ENCODE peak calls at places on chromosomes 1 and 21, in eight cellular contexts. J is psoas muscle, D is stomach, B is body of pancreas, O is pancreas, M is A549, A is fibroblast of lung, R is upper lobe of right lung. I is an unnamed sample.

GRCh38 chr1:59367269-59368006 is 70.5 kb downstream of the FGGY start:
- DNase-seq in J (peak), D (peak), B (peak), O (peak), M (no peak), A (peak), R (peak), I (peak)

GRCh38 chr1:20589331-20590312 is 725 bp downstream of the CDA start:
- DNase-seq in J (peak), D (no peak), B (peak), O (no peak), M (no peak), A (peak), R (peak), I (no peak)

GRCh38 chr1:152870831-152871730 is 7.0 kb upstream of the SMCP start:
- DNase-seq in J (no peak), D (no peak), B (peak), O (no peak), M (peak), A (peak), R (no peak), I (no peak)

GRCh38 chr1:94873520-94874351 is 53.2 kb downstream of the CNN3 start:
- DNase-seq in J (no peak), D (no peak), B (no peak), O (no peak), M (no peak), A (peak), R (no peak), I (peak)

GRCh38 chr21:44418876-44419230 is 36.5 kb upstream of the LRRC3 start:
- DNase-seq in J (no peak), D (no peak), B (no peak), O (peak), M (no peak), A (no peak), R (no peak), I (no peak)

GRCh38 chr21:21102874-21103273 is 104.7 kb downstream of the NCAM2 start:
- DNase-seq in J (no peak), D (no peak), B (no peak), O (no peak), M (no peak), A (no peak), R (no peak), I (no peak)

GRCh38 chr1:173149887-173150286 is 57.2 kb downstream of the TNFSF4 start:
- DNase-seq in J (no peak), D (no peak), B (no peak), O (no peak), M (peak), A (peak), R (no peak), I (no peak)

GRCh38 chr1:67355745-67356424 is 48.2 kb downstream of the IL12RB2 start:
- DNase-seq in J (no peak), D (no peak), B (no peak), O (no peak), M (no peak), A (peak), R (no peak), I (no peak)

GRCh38 chr1:215166886-215167285 is 84.3 kb downstream of the KCNK2 start:
- DNase-seq in J (no peak), D (no peak), B (no peak), O (no peak), M (no peak), A (peak), R (no peak), I (no peak)

GRCh38 chr1:81802601-81803422 is 2.1 kb downstream of the ADGRL2 start:
- DNase-seq in J (peak), D (peak), B (peak), O (peak), M (peak), A (peak), R (peak), I (peak)

GRCh38 chr1:209672705-209673630 is 2.2 kb upstream of the G0S2 start:
- DNase-seq in J (no peak), D (no peak), B (no peak), O (no peak), M (no peak), A (peak), R (no peak), I (no peak)

GRCh38 chr1:93717639-93718038 is 36.0 kb upstream of the BCAR3 start:
- DNase-seq in J (no peak), D (no peak), B (no peak), O (no peak), M (no peak), A (no peak), R (no peak), I (no peak)

GRCh38 chr1:62398377-62398776 is 38.5 kb upstream of the USP1 start:
- DNase-seq in J (no peak), D (no peak), B (no peak), O (no peak), M (no peak), A (peak), R (no peak), I (no peak)

GRCh38 chr1:210726621-210727020 is 397.9 kb downstream of the HHAT start:
- DNase-seq in J (no peak), D (no peak), B (peak), O (peak), M (no peak), A (no peak), R (no peak), I (no peak)

GRCh38 chr21:45875881-45876280 is 105.7 kb upstream of the COL6A1 start:
- DNase-seq in J (no peak), D (no peak), B (no peak), O (no peak), M (no peak), A (no peak), R (peak), I (no peak)

GRCh38 chr1:217907504-217907903 is 276.4 kb downstream of the SPATA17 start:
- DNase-seq in J (no peak), D (no peak), B (no peak), O (no peak), M (peak), A (peak), R (no peak), I (no peak)

GRCh38 chr21:27648560-27648959 is 681.7 kb upstream of the ADAMTS5 start:
- DNase-seq in J (no peak), D (no peak), B (no peak), O (no peak), M (no peak), A (peak), R (no peak), I (no peak)

GRCh38 chr1:184890539-184890973 is 83.8 kb downstream of the NIBAN1 start:
- DNase-seq in J (no peak), D (no peak), B (peak), O (peak), M (no peak), A (peak), R (no peak), I (peak)

GRCh38 chr1:64844609-64845008 is 99.7 kb downstream of the RAVER2 start:
- DNase-seq in J (no peak), D (no peak), B (no peak), O (no peak), M (no peak), A (no peak), R (no peak), I (no peak)

GRCh38 chr1:53145942-53146708 is 3.7 kb upstream of the SLC1A7 start:
- DNase-seq in J (peak), D (peak), B (peak), O (peak), M (peak), A (peak), R (peak), I (peak)

GRCh38 chr1:2611034-2611501 is 21.7 kb downstream of the MMEL1 start:
- DNase-seq in J (peak), D (peak), B (peak), O (peak), M (no peak), A (peak), R (peak), I (peak)

GRCh38 chr1:203069028-203069804 is 16.6 kb downstream of the MYOG start:
- DNase-seq in J (no peak), D (no peak), B (no peak), O (no peak), M (no peak), A (peak), R (no peak), I (no peak)

GRCh38 chr1:174165471-174166137 is 6.3 kb downstream of the RABGAP1L start:
- DNase-seq in J (peak), D (no peak), B (peak), O (no peak), M (no peak), A (peak), R (no peak), I (no peak)

GRCh38 chr1:171457412-171457811 is 27.9 kb upstream of the PRRC2C start:
- DNase-seq in J (no peak), D (no peak), B (no peak), O (no peak), M (no peak), A (peak), R (no peak), I (no peak)

GRCh38 chr1:40664167-40664537 is 1.3 kb downstream of the RIMS3 start:
- DNase-seq in J (no peak), D (no peak), B (no peak), O (no peak), M (no peak), A (no peak), R (no peak), I (no peak)

GRCh38 chr1:12232221-12232620 is 2.4 kb downstream of the VPS13D start:
- DNase-seq in J (peak), D (peak), B (peak), O (no peak), M (no peak), A (no peak), R (no peak), I (no peak)

DNA sequence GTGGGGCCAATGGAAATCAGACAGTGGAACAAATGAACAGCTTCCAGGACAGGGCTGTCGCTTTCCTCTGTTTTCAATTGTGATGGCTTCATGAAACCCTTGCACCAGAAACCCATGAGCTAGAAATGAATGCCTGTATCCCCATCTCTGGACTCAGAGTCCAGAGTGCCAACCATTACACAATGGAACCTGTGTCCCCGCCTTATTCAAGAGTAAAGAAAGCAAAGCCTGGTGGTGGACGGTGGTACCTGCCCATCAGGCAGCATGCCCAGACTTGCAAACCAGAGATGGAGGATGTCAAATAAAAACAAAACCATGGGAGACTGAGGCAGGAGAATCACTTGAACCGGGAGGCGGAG is 4.4 kb upstream of the CAPN2 start:
- DNase-seq in J (no peak), D (peak), B (no peak), O (no peak), M (peak), A (no peak), R (no peak), I (no peak)
- TF ChIP-seq CTCF in J (no peak), D (peak), B (no peak), O (no peak), M (no peak), A (peak), R (peak), I (no peak)

GRCh38 chr1:100589667-100590066 is 51.7 kb downstream of the GPR88 start:
- DNase-seq in J (no peak), D (no peak), B (no peak), O (no peak), M (no peak), A (no peak), R (no peak), I (no peak)

GRCh38 chr1:100584761-100585745 is 47.1 kb downstream of the GPR88 start:
- DNase-seq in J (no peak), D (no peak), B (no peak), O (no peak), M (no peak), A (no peak), R (no peak), I (no peak)

GRCh38 chr1:100582943-100583342 is 45.0 kb downstream of the GPR88 start:
- DNase-seq in J (no peak), D (no peak), B (no peak), O (no peak), M (no peak), A (no peak), R (no peak), I (no peak)

GRCh38 chr1:100583827-100584226 is 45.9 kb downstream of the GPR88 start:
- DNase-seq in J (no peak), D (no peak), B (no peak), O (no peak), M (no peak), A (no peak), R (no peak), I (no peak)

DNA sequence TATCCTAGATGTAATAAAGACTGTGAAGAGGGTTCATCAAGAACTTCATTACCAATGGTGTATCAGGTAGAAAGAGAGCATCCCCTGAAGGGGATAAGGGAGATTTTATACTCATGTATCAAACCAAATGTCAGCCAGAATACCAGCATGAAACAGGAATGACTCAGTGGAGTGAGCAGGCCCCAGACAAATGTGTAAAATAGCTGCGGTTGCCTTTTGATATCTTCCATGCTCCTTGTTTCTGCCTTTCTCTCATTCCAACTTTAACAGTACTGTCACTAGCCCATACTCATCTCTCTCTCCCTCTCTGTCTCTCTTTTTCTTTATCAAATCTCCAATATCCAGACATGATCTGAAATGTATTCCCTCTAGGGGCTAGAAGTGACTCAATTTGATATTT is 47.8 kb downstream of the GPR88 start:
- DNase-seq in J (no peak), D (no peak), B (no peak), O (no peak), M (no peak), A (no peak), R (no peak), I (no peak)
- H3K4me3 ChIP-seq in J (no peak), D (no peak), B (no peak), O (no peak), M (no peak), A (no peak), R (no peak), I (no peak)

GRCh38 chr1:158819461-158820443 is 11.4 kb upstream of the MNDA start:
- DNase-seq in J (no peak), D (no peak), B (no peak), O (no peak), M (no peak), A (peak), R (no peak), I (no peak)
- H3K27ac ChIP-seq in J (no peak), D (peak), B (no peak), O (no peak), M (no peak), A (no peak), R (no peak), I (no peak)

DNA sequence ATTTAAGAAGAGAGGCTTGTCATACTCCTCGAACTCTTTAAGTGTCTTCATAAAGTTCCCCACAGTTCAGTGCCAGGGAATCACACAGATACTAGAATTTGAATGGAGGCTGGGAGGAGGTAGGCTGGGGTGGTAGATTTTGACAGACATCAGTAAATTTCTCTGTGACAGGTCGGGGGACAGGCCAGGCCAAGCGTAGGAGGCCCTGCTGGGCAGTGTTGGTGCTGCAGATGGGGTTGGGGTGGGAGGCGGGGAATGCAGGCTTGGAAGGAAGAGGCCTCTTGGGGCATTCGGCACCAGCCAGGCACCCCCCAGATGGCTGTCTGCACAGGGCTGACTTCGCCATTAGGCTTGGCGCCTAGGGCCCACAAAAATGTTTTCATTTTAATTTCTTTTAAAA is 84.0 kb downstream of the MAN1C1 start:
- DNase-seq in J (no peak), D (no peak), B (no peak), O (no peak), M (no peak), A (no peak), R (no peak), I (no peak)
- TF ChIP-seq CTCF in J (no peak), D (no peak), B (no peak), O (no peak), M (no peak), A (no peak), R (no peak), I (no peak)

DNA sequence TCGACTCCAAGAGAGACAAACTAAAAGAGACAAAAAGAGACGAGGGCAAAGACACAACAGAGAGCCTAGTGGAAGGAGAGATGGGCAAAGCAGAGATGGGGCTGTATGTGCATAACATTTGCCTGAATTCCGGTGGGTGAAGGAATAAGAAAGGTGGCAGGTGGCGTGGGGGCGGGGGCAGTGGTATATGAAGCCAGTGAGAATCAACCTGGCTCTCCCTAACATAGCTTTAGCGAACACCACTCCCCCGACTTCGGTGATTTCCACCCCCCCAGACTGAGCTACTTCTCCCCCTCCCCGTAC is 1.1 kb downstream of the INKA2 start:
- DNase-seq in J (no peak), D (no peak), B (no peak), O (no peak), M (no peak), A (no peak), R (no peak), I (no peak)
- H3K4me3 ChIP-seq in J (peak), D (peak), B (peak), O (no peak), M (peak), A (peak), R (peak), I (peak)

DNA sequence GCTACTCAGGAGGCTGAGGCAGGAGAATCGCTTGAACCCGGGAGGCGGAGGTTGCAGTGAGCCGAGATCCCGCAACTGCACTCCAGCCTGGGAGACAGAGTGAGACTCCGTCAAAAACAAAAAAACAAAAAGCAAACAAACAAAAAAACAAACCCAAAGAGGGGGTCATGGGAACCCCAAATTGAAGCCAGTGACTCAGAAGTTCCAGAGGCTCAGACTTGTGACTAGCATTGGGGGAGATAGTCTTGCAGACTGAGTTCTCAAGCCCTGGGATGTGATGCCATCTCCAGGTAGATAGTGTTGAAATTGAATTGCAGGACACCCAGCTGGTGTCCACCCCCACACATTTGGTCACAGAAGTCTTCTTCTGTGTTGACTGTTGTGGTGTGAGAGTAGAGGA is 24.9 kb upstream of the ENO1 start:
- DNase-seq in J (no peak), D (no peak), B (no peak), O (no peak), M (peak), A (no peak), R (no peak), I (no peak)
- H3K27ac ChIP-seq in J (no peak), D (no peak), B (no peak), O (no peak), M (peak), A (peak), R (peak), I (peak)

GRCh38 chr1:180026556-180026955 is 71.9 kb downstream of the CEP350 start:
- DNase-seq in J (no peak), D (no peak), B (no peak), O (no peak), M (no peak), A (peak), R (no peak), I (no peak)

GRCh38 chr1:180033387-180033786 is 78.8 kb downstream of the CEP350 start:
- DNase-seq in J (no peak), D (no peak), B (no peak), O (no peak), M (no peak), A (no peak), R (no peak), I (no peak)

GRCh38 chr1:180027949-180028445 is 73.4 kb downstream of the CEP350 start:
- DNase-seq in J (no peak), D (no peak), B (no peak), O (no peak), M (no peak), A (peak), R (no peak), I (no peak)

GRCh38 chr1:180029524-180030130 is 75.0 kb downstream of the CEP350 start:
- DNase-seq in J (no peak), D (no peak), B (no peak), O (no peak), M (no peak), A (no peak), R (no peak), I (no peak)

GRCh38 chr1:180028864-180029263 is 74.3 kb downstream of the CEP350 start:
- DNase-seq in J (no peak), D (no peak), B (no peak), O (no peak), M (no peak), A (no peak), R (no peak), I (no peak)
- TF ChIP-seq CTCF in J (no peak), D (no peak), B (no peak), O (no peak), M (no peak), A (peak), R (no peak), I (no peak)

DNA sequence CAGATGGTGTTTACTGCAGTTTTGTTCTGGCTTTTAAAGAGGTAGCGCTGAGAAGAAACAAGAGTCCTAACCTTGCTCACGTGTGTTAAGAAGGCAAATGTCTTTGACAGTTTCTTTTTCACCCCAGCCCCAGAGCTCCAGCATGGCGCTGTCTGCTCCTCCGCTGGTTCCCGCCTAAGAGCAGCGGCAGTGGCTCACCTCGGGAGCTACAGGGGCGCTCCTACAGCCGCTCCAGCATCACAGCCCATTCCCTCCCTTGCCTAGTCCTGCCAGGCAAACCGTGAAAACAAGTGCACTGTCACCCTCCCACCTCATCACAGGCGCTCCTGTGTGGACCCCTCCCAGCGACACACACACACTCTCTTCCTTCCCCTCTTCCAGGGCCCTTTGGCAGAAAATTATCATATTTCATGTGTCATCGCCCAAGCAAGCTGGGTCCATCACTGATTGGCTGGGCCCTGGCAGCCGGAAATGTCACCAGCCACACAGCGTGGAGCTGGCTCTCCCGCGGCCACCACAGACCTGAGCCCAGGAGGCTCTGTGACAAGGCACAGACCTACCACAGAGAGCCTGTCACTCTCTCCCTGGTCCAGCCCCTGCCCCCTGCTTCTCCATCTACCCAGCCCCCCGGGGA is 1.2 kb upstream of the HIVEP3 start:
- DNase-seq in J (peak), D (peak), B (peak), O (no peak), M (peak), A (peak), R (no peak), I (no peak)
- H3K4me3 ChIP-seq in J (peak), D (no peak), B (no peak), O (no peak), M (peak), A (no peak), R (peak), I (peak)

GRCh38 chr1:201282931-201283829 is at the start of gene PKP1:
- DNase-seq in J (peak), D (peak), B (peak), O (peak), M (no peak), A (peak), R (peak), I (no peak)
- H3K27ac ChIP-seq in J (peak), D (no peak), B (no peak), O (no peak), M (no peak), A (no peak), R (no peak), I (no peak)